ENCODE peak calls at places on chromosomes 7 and 10, in seven cellular contexts. P is uterus, G is Panc1, I is ovary, R is HCT116, N is transverse colon, U is sigmoid colon. E is an unnamed sample.

GRCh38 chr10:28130267-28130666 is 131.4 kb upstream of the ODAD2 start:
- DNase-seq in P (no peak), G (no peak), I (no peak), R (no peak), N (no peak), U (no peak), E (no peak)

GRCh38 chr7:48637382-48637781 is 287.0 kb upstream of the CDC14C start:
- DNase-seq in P (no peak), G (peak; percentile 42), I (no peak), R (no peak), N (no peak), U (no peak), E (peak; percentile 43)

GRCh38 chr10:79268100-79268670 is 79.1 kb upstream of the PPIF start:
- DNase-seq in P (no peak), G (no peak), I (no peak), R (no peak), N (no peak), U (no peak), E (peak; percentile 40)

GRCh38 chr7:92613214-92613613 is 23.0 kb upstream of the FAM133B start:
- DNase-seq in P (no peak), G (no peak), I (no peak), R (no peak), N (no peak), U (no peak), E (no peak)

GRCh38 chr10:101043356-101043707 is 12.3 kb downstream of the SFXN3 start:
- DNase-seq in P (no peak), G (no peak), I (no peak), R (no peak), N (no peak), U (no peak), E (no peak)

GRCh38 chr10:133226251-133226808 is 3.7 kb upstream of the UTF1 start:
- DNase-seq in P (no peak), G (no peak), I (no peak), R (no peak), N (no peak), U (no peak), E (no peak)

GRCh38 chr7:159047536-159047935 is 97.1 kb downstream of the VIPR2 start:
- DNase-seq in P (no peak), G (no peak), I (no peak), R (no peak), N (no peak), U (no peak), E (no peak)

GRCh38 chr7:9958461-9958860 is 1015.2 kb upstream of the PHF14 start:
- DNase-seq in P (no peak), G (no peak), I (no peak), R (no peak), N (no peak), U (no peak), E (no peak)

GRCh38 chr10:33478089-33478674 is 143.7 kb upstream of the NRP1 start:
- DNase-seq in P (no peak), G (no peak), I (no peak), R (no peak), N (no peak), U (no peak), E (no peak)

GRCh38 chr10:102384053-102384452 is 11.5 kb upstream of the NFKB2 start:
- DNase-seq in P (no peak), G (no peak), I (no peak), R (no peak), N (peak; percentile 11), U (no peak), E (no peak)

GRCh38 chr10:131658476-131659110 is 242.2 kb upstream of the PPP2R2D start:
- DNase-seq in P (no peak), G (no peak), I (no peak), R (no peak), N (no peak), U (peak; percentile 50), E (no peak)

GRCh38 chr7:157310676-157311185 is 26.1 kb upstream of the DNAJB6 start:
- DNase-seq in P (no peak), G (no peak), I (no peak), R (no peak), N (no peak), U (no peak), E (peak; percentile 46)

GRCh38 chr7:151575471-151575870 is 55.8 kb upstream of the RHEB start:
- DNase-seq in P (no peak), G (no peak), I (no peak), R (no peak), N (no peak), U (no peak), E (no peak)

GRCh38 chr10:97019213-97019844 is 166.4 kb downstream of the SLIT1 start:
- DNase-seq in P (no peak), G (no peak), I (no peak), R (no peak), N (no peak), U (no peak), E (no peak)

GRCh38 chr10:110214380-110214826 is 7.0 kb downstream of the MXI1 start:
- DNase-seq in P (no peak), G (no peak), I (no peak), R (no peak), N (no peak), U (no peak), E (no peak)

GRCh38 chr10:101840102-101840684 is 3.4 kb downstream of the KCNIP2 start:
- DNase-seq in P (no peak), G (no peak), I (no peak), R (no peak), N (no peak), U (no peak), E (no peak)

GRCh38 chr10:31582365-31583052 is 263.5 kb downstream of the ZEB1 start:
- DNase-seq in P (no peak), G (no peak), I (no peak), R (peak; percentile 19), N (no peak), U (peak; percentile 66), E (no peak)

GRCh38 chr7:88216276-88216675 is 3.6 kb downstream of the SRI start:
- DNase-seq in P (no peak), G (no peak), I (no peak), R (no peak), N (no peak), U (no peak), E (no peak)

GRCh38 chr10:82463614-82464013 is 588.6 kb downstream of the NRG3 start:
- DNase-seq in P (no peak), G (no peak), I (no peak), R (no peak), N (no peak), U (no peak), E (no peak)

GRCh38 chr7:270351-270983 is 19.5 kb upstream of the FOXL3 start:
- DNase-seq in P (no peak), G (no peak), I (no peak), R (no peak), N (no peak), U (no peak), E (no peak)

GRCh38 chr7:269721-270120 is 20.2 kb upstream of the FOXL3 start:
- DNase-seq in P (no peak), G (no peak), I (no peak), R (no peak), N (no peak), U (no peak), E (no peak)

GRCh38 chr7:272631-273030 is 17.3 kb upstream of the FOXL3 start:
- DNase-seq in P (no peak), G (no peak), I (no peak), R (no peak), N (no peak), U (no peak), E (no peak)

GRCh38 chr7:272108-272615 is 17.8 kb upstream of the FOXL3 start:
- DNase-seq in P (no peak), G (no peak), I (no peak), R (no peak), N (no peak), U (no peak), E (no peak)

GRCh38 chr7:271266-272107 is 18.5 kb upstream of the FOXL3 start:
- DNase-seq in P (no peak), G (no peak), I (no peak), R (no peak), N (no peak), U (no peak), E (no peak)
- TF ChIP-seq CTCF in P (no peak), G (no peak), I (no peak), R (no peak), N (no peak), U (no peak), E (no peak)

GRCh38 chr7:134331393-134331792 is 14.7 kb upstream of the SLC35B4 start:
- DNase-seq in P (no peak), G (no peak), I (no peak), R (no peak), N (no peak), U (no peak), E (no peak)

GRCh38 chr7:134328900-134329299 is 12.2 kb upstream of the SLC35B4 start:
- DNase-seq in P (no peak), G (no peak), I (no peak), R (no peak), N (no peak), U (no peak), E (no peak)

GRCh38 chr7:134329614-134330316 is 13.0 kb upstream of the SLC35B4 start:
- DNase-seq in P (no peak), G (no peak), I (no peak), R (no peak), N (no peak), U (no peak), E (no peak)

GRCh38 chr7:134332892-134333291 is 16.2 kb upstream of the SLC35B4 start:
- DNase-seq in P (no peak), G (no peak), I (no peak), R (no peak), N (no peak), U (no peak), E (no peak)

DNA sequence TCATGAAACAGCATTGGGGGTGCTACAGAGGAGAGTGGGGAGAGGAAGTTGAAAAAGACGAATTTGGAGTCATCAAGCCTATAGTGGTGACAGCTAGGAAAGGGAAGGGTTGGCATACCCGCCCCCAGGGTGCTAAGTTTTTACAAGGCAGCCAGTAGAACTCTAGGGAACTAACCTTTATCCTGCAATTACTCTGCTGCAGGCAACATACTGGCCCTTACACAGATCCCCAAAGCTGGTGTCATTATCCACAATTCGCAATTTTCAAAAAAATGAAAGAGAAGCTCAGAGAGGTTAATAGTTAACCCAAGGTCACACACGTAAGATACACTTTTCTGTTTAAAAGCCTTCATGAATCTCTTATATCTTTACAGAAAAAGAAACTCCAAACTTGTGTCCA is 14.3 kb upstream of the SLC35B4 start:
- DNase-seq in P (no peak), G (no peak), I (no peak), R (no peak), N (no peak), U (no peak), E (no peak)
- H3K4me1 ChIP-seq in P (no peaks in the 10 kb centered on the region), G (no peaks in the 10 kb centered on the region), I (peaks cover 1% of the 10 kb centered on the region), R (no peaks in the 10 kb centered on the region), N (no peaks in the 10 kb centered on the region), U (no peaks in the 10 kb centered on the region), E (no peaks in the 10 kb centered on the region)

GRCh38 chr7:137609500-137609899 is 237.3 kb downstream of the DGKI start:
- DNase-seq in P (no peak), G (no peak), I (no peak), R (no peak), N (no peak), U (no peak), E (no peak)

GRCh38 chr7:137601642-137602041 is 245.1 kb downstream of the DGKI start:
- DNase-seq in P (no peak), G (no peak), I (no peak), R (no peak), N (no peak), U (no peak), E (no peak)

GRCh38 chr7:137606061-137606674 is 240.6 kb downstream of the DGKI start:
- DNase-seq in P (no peak), G (peak; percentile 41), I (no peak), R (peak; percentile 35), N (no peak), U (no peak), E (no peak)
- TF ChIP-seq CTCF in P (no peak), G (peak; percentile 36), I (no peak), R (peak; percentile 21), N (peak; percentile 55), U (peak; percentile 39), E (peak; percentile 63)

GRCh38 chr10:129954916-129955315 is 9.2 kb downstream of the EBF3 start:
- DNase-seq in P (no peak), G (no peak), I (no peak), R (no peak), N (no peak), U (no peak), E (no peak)
- H3K4me1 ChIP-seq in P (no peaks in the 10 kb centered on the region), G (no peaks in the 10 kb centered on the region), I (peaks cover 3% of the 10 kb centered on the region), R (no peaks in the 10 kb centered on the region), N (peaks cover 16% of the 10 kb centered on the region), U (no peaks in the 10 kb centered on the region), E (no peaks in the 10 kb centered on the region)

E was measured in foreskin keratinocyte.